ENCODE peak calls at places on chromosome 10, in nine cellular contexts. Y is AG08396; L is NCI-H1105; U is NCI-H510A treated with DMSO at 0.1 percent for 48 hours; K is left cardiac atrium; I is activated naive CD8-positive, alpha-beta T cell treated with anti-CD3 and anti-CD28 coated beads for 36 hours; F is activated CD4-positive, alpha-beta memory T cell treated with anti-CD3 and anti-CD28 coated beads, Interleukin-2, amount 10 ng/mL, durations not matched to agents 7 days and 5 days; C is stimulated activated CD8-positive, alpha-beta memory T cell treated with anti-CD3 and anti-CD28 coated beads, Interleukin-15, amount 100 ng/mL, for 1 hour; O is renal cortical epithelial cell. J is an unnamed sample.

GRCh38 chr10:110750931-110751330 is 106.8 kb downstream of the RBM20 start:
- DNase-seq in Y (no peak), L (no peak), U (no peak), K (no peak), I (no peak), F (no peak), C (no peak), O (no peak), J (no peak)

GRCh38 chr10:121437596-121437995 is 160.6 kb downstream of the FGFR2 start:
- DNase-seq in Y (no peak), L (no peak), U (no peak), K (peak; percentile 35), I (no peak), F (no peak), C (no peak), O (no peak), J (no peak)

GRCh38 chr10:33808475-33808874 is 474.0 kb upstream of the NRP1 start:
- DNase-seq in Y (no peak), L (no peak), U (no peak), K (no peak), I (no peak), F (no peak), C (no peak), O (peak; percentile 68), J (no peak)

GRCh38 chr10:98097611-98098010 is 36.8 kb upstream of the R3HCC1L start:
- DNase-seq in Y (no peak), L (no peak), U (peak; percentile 53), K (no peak), I (no peak), F (no peak), C (no peak), O (peak; percentile 12), J (no peak)

GRCh38 chr10:110269641-110270318 is 34.9 kb downstream of the SMNDC1 start:
- DNase-seq in Y (no peak), L (no peak), U (no peak), K (peak; percentile 24), I (no peak), F (no peak), C (no peak), O (peak; percentile 72), J (no peak)

GRCh38 chr10:29962451-29962850 is 96.9 kb downstream of the JCAD start:
- DNase-seq in Y (no peak), L (no peak), U (no peak), K (no peak), I (no peak), F (no peak), C (no peak), O (no peak), J (no peak)

GRCh38 chr10:9895981-9896380 is 1121.7 kb upstream of the CELF2 start:
- DNase-seq in Y (no peak), L (no peak), U (no peak), K (no peak), I (no peak), F (no peak), C (no peak), O (no peak), J (no peak)

GRCh38 chr10:35639021-35639521 is 3.0 kb downstream of the FZD8 start:
- DNase-seq in Y (no peak), L (no peak), U (no peak), K (no peak), I (no peak), F (no peak), C (no peak), O (no peak), J (no peak)

GRCh38 chr10:43056568-43057011 is 20.3 kb upstream of the RET start:
- DNase-seq in Y (no peak), L (no peak), U (no peak), K (no peak), I (no peak), F (no peak), C (no peak), O (no peak), J (no peak)

GRCh38 chr10:127736222-127736914 is 617 bp upstream of the FOXI2 start:
- DNase-seq in Y (no peak), L (no peak), U (no peak), K (no peak), I (no peak), F (no peak), C (no peak), O (no peak), J (no peak)

GRCh38 chr10:86688398-86688921 is 20.1 kb downstream of the LDB3 start:
- DNase-seq in Y (peak; percentile 83), L (no peak), U (peak; percentile 57), K (peak; percentile 67), I (peak; percentile 54), F (peak; percentile 64), C (peak; percentile 5), O (peak; percentile 52), J (peak; percentile 60)

GRCh38 chr10:46539596-46540411 is 16.7 kb downstream of the GPRIN2 start:
- DNase-seq in Y (peak; percentile 89), L (no peak), U (no peak), K (peak; percentile 11), I (no peak), F (no peak), C (no peak), O (peak; percentile 98), J (peak; percentile 100)

GRCh38 chr10:118031351-118032075 is 15.2 kb downstream of the RAB11FIP2 start:
- DNase-seq in Y (no peak), L (no peak), U (no peak), K (no peak), I (no peak), F (no peak), C (no peak), O (no peak), J (no peak)

GRCh38 chr10:52864459-52865106 is 92.0 kb upstream of the MBL2 start:
- DNase-seq in Y (peak; percentile 74), L (no peak), U (no peak), K (peak; percentile 45), I (no peak), F (no peak), C (no peak), O (peak; percentile 99), J (peak; percentile 67)

GRCh38 chr10:90199098-90199497 is 497.7 kb downstream of the KIF20B start:
- DNase-seq in Y (no peak), L (no peak), U (no peak), K (no peak), I (no peak), F (no peak), C (no peak), O (no peak), J (no peak)

GRCh38 chr10:86652361-86653202 is 1.8 kb upstream of the OPN4 start:
- DNase-seq in Y (no peak), L (peak; percentile 72), U (peak; percentile 70), K (no peak), I (no peak), F (no peak), C (no peak), O (no peak), J (no peak)

GRCh38 chr10:13271552-13272163 is 28.2 kb downstream of the PHYH start:
- DNase-seq in Y (peak; percentile 45), L (no peak), U (no peak), K (peak; percentile 50), I (peak; percentile 44), F (peak; percentile 65), C (peak; percentile 29), O (no peak), J (no peak)

GRCh38 chr10:22740180-22740579 is 25.8 kb upstream of the PIP4K2A start:
- DNase-seq in Y (no peak), L (no peak), U (no peak), K (no peak), I (no peak), F (no peak), C (no peak), O (peak; percentile 38), J (no peak)

GRCh38 chr10:98567396-98567795 is 120.7 kb upstream of the HPS1 start:
- DNase-seq in Y (no peak), L (no peak), U (no peak), K (no peak), I (no peak), F (no peak), C (no peak), O (no peak), J (no peak)

GRCh38 chr10:3825862-3826351 is 40.9 kb upstream of the KLF6 start:
- DNase-seq in Y (no peak), L (no peak), U (no peak), K (peak; percentile 68), I (no peak), F (no peak), C (no peak), O (no peak), J (peak; percentile 59)

GRCh38 chr10:51700228-51700835 is 937 bp upstream of the CSTF2T start:
- DNase-seq in Y (no peak), L (no peak), U (peak; percentile 81), K (peak; percentile 48), I (no peak), F (no peak), C (no peak), O (peak; percentile 71), J (no peak)

J was measured in trophoblast cell.